ENCODE peak calls at places on chromosomes 2 and 18, in five cellular contexts. U, E, L, D and C are unnamed samples.
A peak's percentile ranks its signal among the peaks of the same experiment; 100 is the strongest.

GRCh38 chr18:23424616-23425015 is 28.5 kb upstream of the RIOK3 start:
- DNase-seq in U (no peak), D (no peak), L (no peak), E (no peak), C (no peak)

GRCh38 chr2:195815083-195815482 is 158.1 kb downstream of the SLC39A10 start:
- DNase-seq in U (no peak), D (no peak), L (no peak), E (no peak), C (no peak)

GRCh38 chr2:127879899-127880298 is 5.9 kb downstream of the AMMECR1L start:
- DNase-seq in D (no peak), U (no peak), L (no peak), E (no peak), C (no peak)

GRCh38 chr2:12819098-12819465 is 102.3 kb downstream of the TRIB2 start:
- DNase-seq in L (peak; percentile 58), E (no peak), D (peak; percentile 8), U (peak; percentile 87), C (peak; percentile 90)

GRCh38 chr2:64657416-64657815 is 3.7 kb upstream of the SERTAD2 start:
- DNase-seq in L (no peak), D (no peak), U (no peak), E (no peak), C (no peak)

GRCh38 chr2:217703102-217703501 is 299.7 kb downstream of the TNS1 start:
- DNase-seq in L (no peak), E (no peak), D (no peak), U (no peak), C (no peak)

GRCh38 chr2:237353207-237353606 is 60.8 kb downstream of the COL6A3 start:
- DNase-seq in D (peak; percentile 51), E (no peak), U (no peak), L (no peak), C (no peak)

GRCh38 chr2:221779614-221780067 is 207.5 kb upstream of the EPHA4 start:
- DNase-seq in E (no peak), L (no peak), U (peak; percentile 76), D (no peak), C (no peak)

GRCh38 chr2:189297446-189297845 is 117.9 kb upstream of the COL5A2 start:
- DNase-seq in E (no peak), D (no peak), U (no peak), L (no peak), C (no peak)

GRCh38 chr2:196681510-196681909 is 42.0 kb downstream of the CCDC150 start:
- DNase-seq in U (no peak), E (no peak), L (no peak), D (no peak), C (no peak)

GRCh38 chr2:165837122-165837521 is 43.1 kb upstream of the GALNT3 start:
- DNase-seq in E (no peak), L (no peak), D (no peak), U (no peak), C (no peak)

DNA sequence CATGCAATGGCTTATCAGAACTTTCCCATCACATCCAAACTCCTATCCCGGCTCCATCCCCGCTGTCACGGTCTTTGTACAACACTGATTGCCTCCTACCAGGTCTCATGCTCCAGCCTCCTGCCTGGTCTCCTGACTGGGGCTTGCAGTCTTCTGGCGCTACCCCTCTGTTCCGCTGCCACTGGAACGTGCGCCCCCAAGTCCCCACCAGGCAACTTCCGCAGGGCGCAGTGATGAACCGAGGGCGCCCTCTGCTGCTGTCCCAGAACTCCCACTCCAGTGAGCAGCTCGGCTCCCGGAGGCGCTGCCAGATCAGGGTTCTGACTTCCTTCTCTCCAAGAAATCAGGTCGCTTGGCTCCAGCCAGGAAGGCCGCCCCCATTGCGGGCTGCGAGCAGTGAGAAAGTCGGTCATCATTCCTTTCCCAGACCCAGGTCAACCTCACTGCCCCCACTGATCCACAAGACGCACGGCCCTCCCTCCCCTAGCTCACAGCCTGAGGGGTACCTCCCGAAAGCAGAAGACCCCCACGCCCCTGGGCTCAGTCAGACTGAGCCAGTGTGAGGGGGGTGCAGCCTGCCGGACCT is 43.9 kb upstream of the RAB11FIP5 start:
- DNase-seq in D (peak; percentile 94), U (peak; percentile 71), L (peak; percentile 52), E (peak; percentile 77), C (peak; percentile 57)
- H3K4me3 ChIP-seq in D (peak overlapping the region; percentile 49), U (no peak overlapping the region), L (no peak overlapping the region), E (no peak overlapping the region), C (no peak overlapping the region)

GRCh38 chr18:48956378-48956777 is 5.6 kb upstream of the SMAD7 start:
- DNase-seq in D (no peak), E (no peak), L (no peak), U (no peak), C (no peak)
- H3K27ac ChIP-seq in D (no peak overlapping the region), E (peak overlapping the region; percentile 82), L (peak overlapping the region; percentile 60), U (peak overlapping the region; percentile 99), C (no peak overlapping the region)

GRCh38 chr2:61021228-61021660 is 3.2 kb upstream of the PUS10 start:
- DNase-seq in E (no peak), L (no peak), U (no peak), D (no peak), C (no peak)
- H3K4me3 ChIP-seq in E (no peak overlapping the region), L (no peak overlapping the region), U (no peak overlapping the region), D (no peak overlapping the region), C (no peak overlapping the region)

GRCh38 chr2:69950241-69950640 is 11.2 kb downstream of the ASPRV1 start:
- DNase-seq in D (no peak), L (no peak), U (no peak), E (no peak), C (no peak)

GRCh38 chr2:69946351-69947077 is 14.9 kb downstream of the ASPRV1 start:
- DNase-seq in E (no peak), L (no peak), D (no peak), U (no peak), C (no peak)

GRCh38 chr2:69947078-69947801 is 14.2 kb downstream of the ASPRV1 start:
- DNase-seq in L (no peak), D (no peak), U (no peak), E (no peak), C (no peak)

GRCh38 chr2:69948032-69948962 is 13.1 kb downstream of the ASPRV1 start:
- DNase-seq in L (no peak), E (no peak), D (peak; percentile 26), U (no peak), C (no peak)

GRCh38 chr2:69948963-69949645 is 12.3 kb downstream of the ASPRV1 start:
- DNase-seq in L (no peak), U (no peak), E (no peak), D (no peak), C (no peak)
- H3K27ac ChIP-seq in L (peak overlapping the region; percentile 94), U (no peak overlapping the region), E (no peak overlapping the region), D (no peak overlapping the region), C (no peak overlapping the region)

DNA sequence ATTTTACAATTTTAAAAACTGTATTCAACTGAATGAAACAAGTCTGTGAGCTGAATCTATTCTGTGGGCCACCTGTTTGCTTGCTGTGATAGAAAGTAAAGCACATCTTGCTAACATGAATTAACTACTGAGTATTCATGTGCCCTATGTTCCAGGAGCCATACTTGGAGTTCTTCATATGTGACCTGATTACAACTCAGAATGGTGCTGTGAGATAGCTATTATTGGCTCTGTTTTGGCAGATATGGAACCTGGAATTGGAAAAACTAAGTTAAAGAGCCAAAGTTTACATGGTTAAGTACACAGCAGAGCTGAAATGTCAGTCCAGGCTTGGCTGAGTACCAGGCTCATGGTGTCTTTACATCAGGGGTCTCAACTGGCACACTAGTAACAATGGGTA is 253.7 kb downstream of the AGPS start:
- DNase-seq in D (no peak), L (no peak), U (no peak), E (no peak), C (no peak)
- H3K4me3 ChIP-seq in D (no peak overlapping the region), L (no peak overlapping the region), U (no peak overlapping the region), E (no peak overlapping the region), C (no peak overlapping the region)

GRCh38 chr2:45256867-45257641 is 247.8 kb upstream of the SIX2 start:
- DNase-seq in U (no peak), D (peak; percentile 57), E (no peak), L (no peak), C (no peak)

GRCh38 chr2:45258251-45258775 is 249.1 kb upstream of the SIX2 start:
- DNase-seq in L (no peak), U (no peak), D (no peak), E (no peak), C (no peak)

GRCh38 chr2:45257820-45258219 is 248.6 kb upstream of the SIX2 start:
- DNase-seq in L (no peak), U (no peak), D (peak; percentile 12), E (no peak), C (no peak)

GRCh38 chr2:45255568-45255967 is 246.3 kb upstream of the SIX2 start:
- DNase-seq in D (no peak), U (no peak), E (no peak), L (no peak), C (no peak)

DNA sequence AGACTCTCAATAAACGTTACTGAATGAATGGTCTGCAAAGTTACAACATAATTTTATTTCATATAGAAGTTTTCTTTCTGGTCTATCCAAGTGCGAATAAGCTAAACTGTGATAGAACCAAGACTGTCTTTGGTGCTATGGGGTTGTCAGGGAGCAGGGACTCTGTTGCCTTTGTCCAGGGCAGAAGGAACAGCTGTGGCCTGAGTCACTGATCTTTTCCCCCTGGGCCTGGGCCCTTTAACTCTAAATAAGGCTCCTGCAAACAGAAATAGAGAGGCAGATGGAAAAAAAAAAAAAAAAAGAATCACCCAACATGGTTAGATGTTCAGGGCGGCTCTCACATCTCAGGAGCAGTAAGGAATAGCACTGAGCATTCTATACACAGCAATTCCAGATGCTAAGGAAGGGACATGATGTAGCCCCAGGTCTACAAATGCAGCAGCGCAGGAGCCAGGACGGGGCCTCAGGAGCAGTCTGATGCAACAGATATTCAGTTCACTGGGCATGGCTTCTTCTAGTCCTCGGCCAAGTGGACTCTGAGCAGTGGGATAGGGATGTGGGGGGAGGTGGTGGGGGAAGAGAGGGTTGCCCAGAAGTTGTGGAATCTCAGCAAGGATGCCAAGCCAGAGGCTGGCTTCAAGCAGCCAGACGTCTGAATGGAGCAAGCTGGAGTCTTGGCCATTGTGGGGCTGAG is 247.1 kb upstream of the SIX2 start:
- DNase-seq in L (no peak), D (no peak), U (peak; percentile 85), E (no peak), C (no peak)
- H3K27ac ChIP-seq in L (no peak overlapping the region), D (no peak overlapping the region), U (peak overlapping the region; percentile 87), E (no peak overlapping the region), C (no peak overlapping the region)

DNA sequence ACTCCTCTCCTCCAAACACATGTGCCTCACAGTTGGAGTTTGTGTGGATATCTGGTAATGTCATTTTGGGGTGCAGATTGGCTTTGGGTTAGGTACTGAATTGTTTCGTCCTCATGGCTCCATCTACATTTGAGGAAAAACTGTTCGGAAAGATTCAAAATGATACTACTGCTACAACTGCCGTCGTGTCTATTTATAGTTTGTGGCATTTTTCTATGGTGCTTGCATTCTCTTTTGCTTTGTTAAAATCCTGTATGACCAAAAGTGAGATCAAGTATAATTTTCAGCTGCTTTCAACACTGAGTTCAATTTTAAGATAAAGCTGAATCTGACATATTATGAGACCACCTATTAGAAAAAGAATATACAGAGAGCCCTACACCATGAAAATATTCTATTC is 176.3 kb upstream of the DSEL start:
- DNase-seq in D (no peak), E (no peak), U (no peak), L (no peak), C (no peak)
- H3K4me3 ChIP-seq in D (no peak overlapping the region), E (no peak overlapping the region), U (no peak overlapping the region), L (no peak overlapping the region), C (no peak overlapping the region)